ENCODE peak calls at places on chromosomes 12 and 14, in eight cellular contexts. I is OCI-LY7; J is CD8-positive, alpha-beta T cell; F is cardiac muscle cell; W is adrenal gland; X is BE2C; G is tibial artery; O is sigmoid colon. H is an unnamed sample. For H3K4me1, the result is how much of the 10 kb centered on the place peaks cover.

GRCh38 chr12:127774828-127775227 is 492.1 kb upstream of the TMEM132C start:
- DNase-seq in G (no peak), F (no peak), J (no peak), X (no peak), W (no peak), I (no peak), O (no peak), H (no peak)

GRCh38 chr14:59278111-59278510 is 89.6 kb downstream of the DAAM1 start:
- DNase-seq in O (no peak), F (no peak), W (peak), I (no peak), G (no peak), J (no peak), X (no peak), H (no peak)

GRCh38 chr14:91123201-91123600 is 9.3 kb downstream of the DGLUCY start:
- DNase-seq in F (no peak), X (no peak), I (no peak), J (no peak), W (no peak), O (peak), G (no peak), H (no peak)

GRCh38 chr12:1878695-1879094 is 39.8 kb downstream of the CACNA2D4 start:
- DNase-seq in F (no peak), W (no peak), J (no peak), X (no peak), O (no peak), G (peak), I (no peak), H (no peak)

GRCh38 chr12:120356567-120357030 is 12.4 kb downstream of the MSI1 start:
- DNase-seq in W (peak), O (peak), J (peak), I (peak), X (peak), F (peak), G (peak), H (peak)

GRCh38 chr14:88476375-88476774 is 78.4 kb downstream of the PTPN21 start:
- DNase-seq in F (no peak), O (no peak), W (no peak), G (no peak), X (no peak), I (no peak), J (no peak), H (no peak)

GRCh38 chr12:88375301-88375959 is 204.8 kb downstream of the KITLG start:
- DNase-seq in X (no peak), J (no peak), O (no peak), W (no peak), F (no peak), G (no peak), I (no peak), H (no peak)

GRCh38 chr12:22672951-22673350 is 48.0 kb downstream of the ETNK1 start:
- DNase-seq in O (no peak), F (no peak), J (no peak), X (no peak), I (no peak), W (no peak), G (no peak), H (no peak)

GRCh38 chr12:123045678-123046077 is 65.2 kb downstream of the ARL6IP4 start:
- DNase-seq in O (no peak), W (no peak), I (no peak), F (no peak), X (no peak), J (no peak), G (no peak), H (no peak)

GRCh38 chr12:76310110-76310509 is 38.1 kb downstream of the BBS10 start:
- DNase-seq in X (no peak), G (no peak), J (no peak), W (no peak), F (no peak), I (no peak), O (no peak), H (no peak)

GRCh38 chr12:72323881-72324280 is 51.7 kb downstream of the TRHDE start:
- DNase-seq in W (no peak), I (no peak), F (no peak), X (no peak), O (no peak), J (no peak), G (no peak), H (no peak)

GRCh38 chr12:49698619-49699545 is 8.3 kb downstream of the FMNL3 start:
- DNase-seq in F (peak), J (peak), G (peak), O (peak), W (peak), X (no peak), I (peak), H (no peak)

GRCh38 chr12:75694891-75695290 is 183.5 kb upstream of the KRR1 start:
- DNase-seq in F (no peak), J (no peak), W (no peak), I (no peak), O (no peak), G (no peak), X (no peak), H (no peak)

GRCh38 chr12:12542286-12542685 is 20.4 kb downstream of the DUSP16 start:
- DNase-seq in J (no peak), W (no peak), X (no peak), O (no peak), G (no peak), I (no peak), F (no peak), H (no peak)

GRCh38 chr12:130214686-130215370 is 52.6 kb downstream of the FZD10 start:
- DNase-seq in O (no peak), G (no peak), X (no peak), F (no peak), W (no peak), I (no peak), J (no peak), H (no peak)

GRCh38 chr12:109586385-109587296 is 13.0 kb downstream of the MVK start:
- DNase-seq in J (no peak), F (no peak), W (no peak), I (no peak), X (no peak), G (no peak), O (no peak), H (no peak)

GRCh38 chr14:76261371-76261811 is 109.7 kb downstream of the GPATCH2L start:
- DNase-seq in W (no peak), G (no peak), I (no peak), J (no peak), O (no peak), X (no peak), F (peak), H (no peak)

GRCh38 chr12:124028560-124028935 is 55.5 kb downstream of the ZNF664 start:
- DNase-seq in J (no peak), O (no peak), F (no peak), I (peak), W (no peak), G (no peak), X (no peak), H (no peak)

GRCh38 chr12:98002887-98003493 is 512.4 kb upstream of the TMPO start:
- DNase-seq in W (peak), J (no peak), G (peak), I (peak), O (no peak), X (peak), F (peak), H (no peak)

GRCh38 chr14:99256483-99256874 is 15.5 kb downstream of the BCL11B start:
- DNase-seq in G (peak), O (no peak), J (no peak), I (no peak), X (no peak), W (no peak), F (no peak), H (peak)

GRCh38 chr12:124175731-124176130 is 119.2 kb upstream of the RFLNA start:
- DNase-seq in X (no peak), F (no peak), G (no peak), O (no peak), J (no peak), I (no peak), W (no peak), H (no peak)

GRCh38 chr12:28937196-28937595 is 211.9 kb upstream of the FAR2 start:
- DNase-seq in W (no peak), F (no peak), I (no peak), G (no peak), J (no peak), X (no peak), O (no peak), H (no peak)

GRCh38 chr12:15984963-15985362 is 73.8 kb downstream of the DERA start:
- DNase-seq in W (no peak), J (no peak), F (no peak), O (no peak), X (no peak), G (no peak), I (peak), H (no peak)

GRCh38 chr12:53611304-53611703 is 14.9 kb downstream of the ATF7 start:
- DNase-seq in I (no peak), X (no peak), J (no peak), G (no peak), F (no peak), W (no peak), O (no peak), H (no peak)

GRCh38 chr12:92094751-92095161 is 50.9 kb downstream of the BTG1 start:
- DNase-seq in G (no peak), J (no peak), O (no peak), W (no peak), X (no peak), I (no peak), F (no peak), H (no peak)

GRCh38 chr14:53683229-53683628 is 273.4 kb downstream of the BMP4 start:
- DNase-seq in G (no peak), J (no peak), X (no peak), O (no peak), F (no peak), I (no peak), W (no peak), H (no peak)

GRCh38 chr14:51293149-51293925 is 53.3 kb downstream of the TMX1 start:
- DNase-seq in W (peak), G (no peak), O (peak), J (no peak), I (no peak), F (no peak), X (no peak), H (no peak)

GRCh38 chr14:75811136-75811839 is 150.2 kb downstream of the TTLL5 start:
- DNase-seq in G (no peak), J (no peak), O (no peak), F (no peak), X (no peak), I (no peak), W (peak), H (no peak)

GRCh38 chr12:39605501-39605900 is 14.1 kb downstream of the ABCD2 start:
- DNase-seq in O (no peak), W (no peak), J (no peak), X (no peak), F (no peak), G (no peak), I (no peak), H (no peak)

GRCh38 chr14:78170203-78170602 is at the start of gene NRXN3:
- DNase-seq in X (no peak), W (no peak), I (no peak), G (no peak), F (peak), O (no peak), J (no peak), H (no peak)

GRCh38 chr12:53975019-53975815 is 463 bp upstream of the HOTAIR start:
- DNase-seq in X (no peak), W (no peak), I (peak), G (no peak), F (no peak), J (no peak), O (no peak), H (no peak)

GRCh38 chr12:14394317-14395058 is 29.0 kb downstream of the ATF7IP start:
- DNase-seq in I (peak), G (no peak), X (peak), F (peak), J (peak), O (no peak), W (peak), H (no peak)

GRCh38 chr12:39646963-39647362 is 27.4 kb upstream of the ABCD2 start:
- DNase-seq in G (no peak), O (no peak), F (no peak), X (no peak), J (no peak), W (no peak), I (no peak), H (no peak)

GRCh38 chr12:5273709-5274108 is 158.2 kb upstream of the NTF3 start:
- DNase-seq in W (no peak), F (no peak), I (no peak), O (no peak), X (no peak), J (no peak), G (no peak), H (no peak)

GRCh38 chr14:61147369-61147897 is 133.7 kb downstream of the TMEM30B start:
- DNase-seq in X (no peak), F (no peak), I (no peak), G (no peak), W (no peak), J (no peak), O (no peak), H (no peak)

GRCh38 chr12:66002812-66003211 is 127.7 kb downstream of the LLPH start:
- DNase-seq in J (no peak), I (no peak), O (no peak), F (no peak), G (no peak), W (no peak), X (no peak), H (no peak)

GRCh38 chr14:104770851-104771272 is 17.9 kb downstream of the SIVA1 start:
- DNase-seq in O (no peak), F (no peak), I (no peak), J (no peak), W (no peak), G (no peak), X (no peak), H (no peak)

GRCh38 chr14:104770072-104770579 is 17.2 kb downstream of the SIVA1 start:
- DNase-seq in G (no peak), J (no peak), I (no peak), W (no peak), O (no peak), X (no peak), F (no peak), H (no peak)

GRCh38 chr14:104771918-104772706 is 19.2 kb downstream of the SIVA1 start:
- DNase-seq in G (no peak), F (no peak), X (no peak), I (no peak), J (peak), W (no peak), O (no peak), H (no peak)

GRCh38 chr14:104772707-104773504 is 20.0 kb downstream of the SIVA1 start:
- DNase-seq in J (peak), I (no peak), O (no peak), G (no peak), F (no peak), W (no peak), X (no peak), H (no peak)

DNA sequence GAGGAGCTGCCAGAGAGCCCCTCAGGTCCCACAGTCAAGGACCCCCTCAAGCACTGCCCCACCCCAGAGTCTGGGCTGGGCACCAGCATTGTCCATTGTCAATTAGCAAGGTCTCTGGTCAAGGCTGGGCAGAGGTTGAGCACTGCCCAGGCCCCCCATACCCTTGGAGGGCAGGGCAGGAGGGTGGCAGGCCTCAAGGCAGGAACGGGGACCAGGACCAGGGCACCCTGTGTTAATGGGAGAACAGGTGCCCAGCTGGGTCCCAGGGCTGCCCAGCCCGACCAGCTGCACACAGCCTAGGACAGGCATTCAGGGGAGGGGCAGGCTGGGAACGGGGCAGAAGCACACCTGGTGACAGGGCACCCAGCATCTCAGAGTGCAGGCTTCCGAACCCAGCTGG is 18.4 kb downstream of the SIVA1 start:
- DNase-seq in X (no peak), W (no peak), O (no peak), J (no peak), I (no peak), G (no peak), F (no peak), H (no peak)
- TF ChIP-seq CTCF in X (no peak), W (no peak), O (no peak), J (no peak), I (no peak), G (no peak), F (no peak), H (no peak)

GRCh38 chr12:63821781-63822251 is 22.7 kb upstream of the SRGAP1 start:
- DNase-seq in W (no peak), O (peak), J (no peak), F (no peak), X (no peak), G (no peak), I (no peak), H (no peak)
- H3K4me3 ChIP-seq in W (no peak), O (peak), J (no peak), F (no peak), X (no peak), G (peak), I (no peak), H (peak)

DNA sequence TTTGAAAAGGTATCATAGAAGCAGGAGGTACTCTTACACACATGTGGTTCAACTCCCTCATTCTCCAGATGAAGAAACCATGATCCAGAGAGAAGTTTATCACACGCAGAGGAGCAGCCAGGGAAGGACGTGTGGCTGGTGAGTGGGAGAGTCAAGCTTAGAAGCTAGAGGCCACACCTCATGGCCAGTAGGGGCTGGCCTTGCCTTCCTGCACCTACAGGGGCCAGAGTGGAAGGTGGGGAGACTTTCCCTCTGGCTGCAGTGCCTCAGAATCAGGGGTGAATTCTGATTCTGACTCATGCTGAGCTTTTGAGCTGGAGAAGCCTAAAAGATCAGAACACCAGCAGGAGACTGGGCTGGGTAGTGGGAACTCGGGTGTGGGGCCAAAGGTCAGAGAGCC is 1067.9 kb downstream of the BCL11B start:
- DNase-seq in O (no peak), F (no peak), W (no peak), J (no peak), X (no peak), G (no peak), I (no peak), H (no peak)
- H3K4me1 ChIP-seq in O (under half), F (under half), W (under half), J (half or more), X (under half), G (under half), I (under half), H (under half)

GRCh38 chr14:38208825-38209562 is 1.3 kb downstream of the SSTR1 start:
- DNase-seq in J (no peak), O (no peak), F (peak), X (peak), G (no peak), I (no peak), W (no peak), H (no peak)

GRCh38 chr14:38211258-38211735 is 3.6 kb downstream of the SSTR1 start:
- DNase-seq in X (peak), O (no peak), G (no peak), W (no peak), J (no peak), I (no peak), F (no peak), H (no peak)

GRCh38 chr14:38209572-38210159 is 2.0 kb downstream of the SSTR1 start:
- DNase-seq in G (no peak), O (peak), W (no peak), F (no peak), J (no peak), X (no peak), I (no peak), H (no peak)

GRCh38 chr14:38210168-38210567 is 2.5 kb downstream of the SSTR1 start:
- DNase-seq in X (no peak), I (no peak), F (no peak), G (no peak), W (no peak), O (no peak), J (no peak), H (no peak)

GRCh38 chr14:38210587-38211257 is 3.0 kb downstream of the SSTR1 start:
- DNase-seq in J (no peak), G (no peak), O (no peak), I (no peak), W (no peak), X (peak), F (peak), H (no peak)
- TF ChIP-seq CTCF in J (no peak), G (no peak), O (no peak), I (no peak), W (no peak), X (peak), F (peak), H (no peak)